ENCODE peak calls at places on chromosomes 1 and 21, in seven cellular contexts. One of them, this sample, is unnamed.

GRCh38 chr21:36788116-36788515 is 89.2 kb downstream of the SIM2 start:
- DNase-seq in brain pericyte: no peak
- DNase-seq in activated T-helper 1 cell treated with anti-CD3 and anti-CD28 coated beads, Interleukin-12 subunit alpha, Interleukin-12 subunit beta, Interleukin-2, Interleukin-4 antibody, amounts not matched to agents 30 ng/mL and 10 ng/mL and 1 ng/mL, durations not matched to agents 14 hours and 24 hours and 36 hours: no peak
- DNase-seq in stimulated activated CD4-positive, alpha-beta T cell treated with anti-CD3 and anti-CD28 coated beads, Interleukin-2, amount 100 ng/mL, for 24 hours: no peak
- DNase-seq in left ventricle myocardium superior: no peak
- DNase-seq in fibroblast of pulmonary artery: peak; percentile 22
- DNase-seq in CD4-positive, alpha-beta T cell: no peak
- DNase-seq in this sample: no peak

GRCh38 chr1:117758444-117759316 is 152.8 kb downstream of the TENT5C start:
- DNase-seq in brain pericyte: peak; percentile 63
- DNase-seq in activated T-helper 1 cell treated with anti-CD3 and anti-CD28 coated beads, Interleukin-12 subunit alpha, Interleukin-12 subunit beta, Interleukin-2, Interleukin-4 antibody, amounts not matched to agents 30 ng/mL and 10 ng/mL and 1 ng/mL, durations not matched to agents 14 hours and 24 hours and 36 hours: peak; percentile 51
- DNase-seq in stimulated activated CD4-positive, alpha-beta T cell treated with anti-CD3 and anti-CD28 coated beads, Interleukin-2, amount 100 ng/mL, for 24 hours: peak; percentile 72
- DNase-seq in left ventricle myocardium superior: peak; percentile 53
- DNase-seq in fibroblast of pulmonary artery: peak; percentile 89
- DNase-seq in CD4-positive, alpha-beta T cell: peak; percentile 56
- DNase-seq in this sample: peak; percentile 95

GRCh38 chr1:211920141-211920572 is 89.6 kb upstream of the LPGAT1 start:
- DNase-seq in brain pericyte: peak; percentile 33
- DNase-seq in activated T-helper 1 cell treated with anti-CD3 and anti-CD28 coated beads, Interleukin-12 subunit alpha, Interleukin-12 subunit beta, Interleukin-2, Interleukin-4 antibody, amounts not matched to agents 30 ng/mL and 10 ng/mL and 1 ng/mL, durations not matched to agents 14 hours and 24 hours and 36 hours: no peak
- DNase-seq in stimulated activated CD4-positive, alpha-beta T cell treated with anti-CD3 and anti-CD28 coated beads, Interleukin-2, amount 100 ng/mL, for 24 hours: no peak
- DNase-seq in left ventricle myocardium superior: no peak
- DNase-seq in fibroblast of pulmonary artery: peak; percentile 86
- DNase-seq in CD4-positive, alpha-beta T cell: no peak
- DNase-seq in this sample: no peak

GRCh38 chr1:61441723-61442262 is 283.1 kb downstream of the TM2D1 start:
- DNase-seq in brain pericyte: no peak
- DNase-seq in activated T-helper 1 cell treated with anti-CD3 and anti-CD28 coated beads, Interleukin-12 subunit alpha, Interleukin-12 subunit beta, Interleukin-2, Interleukin-4 antibody, amounts not matched to agents 30 ng/mL and 10 ng/mL and 1 ng/mL, durations not matched to agents 14 hours and 24 hours and 36 hours: no peak
- DNase-seq in stimulated activated CD4-positive, alpha-beta T cell treated with anti-CD3 and anti-CD28 coated beads, Interleukin-2, amount 100 ng/mL, for 24 hours: no peak
- DNase-seq in left ventricle myocardium superior: peak; percentile 65
- DNase-seq in fibroblast of pulmonary artery: peak; percentile 93
- DNase-seq in CD4-positive, alpha-beta T cell: no peak
- DNase-seq in this sample: no peak

GRCh38 chr1:100622037-100622436 is 84.1 kb downstream of the GPR88 start:
- DNase-seq in brain pericyte: peak; percentile 99
- DNase-seq in activated T-helper 1 cell treated with anti-CD3 and anti-CD28 coated beads, Interleukin-12 subunit alpha, Interleukin-12 subunit beta, Interleukin-2, Interleukin-4 antibody, amounts not matched to agents 30 ng/mL and 10 ng/mL and 1 ng/mL, durations not matched to agents 14 hours and 24 hours and 36 hours: no peak
- DNase-seq in stimulated activated CD4-positive, alpha-beta T cell treated with anti-CD3 and anti-CD28 coated beads, Interleukin-2, amount 100 ng/mL, for 24 hours: no peak
- DNase-seq in left ventricle myocardium superior: no peak
- DNase-seq in fibroblast of pulmonary artery: peak; percentile 99
- DNase-seq in CD4-positive, alpha-beta T cell: no peak
- DNase-seq in this sample: no peak

GRCh38 chr21:42161957-42162681 is 56.8 kb upstream of the ABCG1 start:
- DNase-seq in brain pericyte: no peak
- DNase-seq in activated T-helper 1 cell treated with anti-CD3 and anti-CD28 coated beads, Interleukin-12 subunit alpha, Interleukin-12 subunit beta, Interleukin-2, Interleukin-4 antibody, amounts not matched to agents 30 ng/mL and 10 ng/mL and 1 ng/mL, durations not matched to agents 14 hours and 24 hours and 36 hours: no peak
- DNase-seq in stimulated activated CD4-positive, alpha-beta T cell treated with anti-CD3 and anti-CD28 coated beads, Interleukin-2, amount 100 ng/mL, for 24 hours: peak; percentile 24
- DNase-seq in left ventricle myocardium superior: no peak
- DNase-seq in fibroblast of pulmonary artery: no peak
- DNase-seq in CD4-positive, alpha-beta T cell: peak; percentile 33
- DNase-seq in this sample: peak; percentile 31

GRCh38 chr1:205568469-205569361 is 63.1 kb downstream of the ELK4 start:
- DNase-seq in brain pericyte: no peak
- DNase-seq in activated T-helper 1 cell treated with anti-CD3 and anti-CD28 coated beads, Interleukin-12 subunit alpha, Interleukin-12 subunit beta, Interleukin-2, Interleukin-4 antibody, amounts not matched to agents 30 ng/mL and 10 ng/mL and 1 ng/mL, durations not matched to agents 14 hours and 24 hours and 36 hours: no peak
- DNase-seq in stimulated activated CD4-positive, alpha-beta T cell treated with anti-CD3 and anti-CD28 coated beads, Interleukin-2, amount 100 ng/mL, for 24 hours: no peak
- DNase-seq in left ventricle myocardium superior: peak; percentile 43
- DNase-seq in fibroblast of pulmonary artery: no peak
- DNase-seq in CD4-positive, alpha-beta T cell: no peak
- DNase-seq in this sample: no peak

GRCh38 chr1:234638832-234639799 is 29.1 kb upstream of the IRF2BP2 start:
- DNase-seq in brain pericyte: no peak
- DNase-seq in activated T-helper 1 cell treated with anti-CD3 and anti-CD28 coated beads, Interleukin-12 subunit alpha, Interleukin-12 subunit beta, Interleukin-2, Interleukin-4 antibody, amounts not matched to agents 30 ng/mL and 10 ng/mL and 1 ng/mL, durations not matched to agents 14 hours and 24 hours and 36 hours: no peak
- DNase-seq in stimulated activated CD4-positive, alpha-beta T cell treated with anti-CD3 and anti-CD28 coated beads, Interleukin-2, amount 100 ng/mL, for 24 hours: no peak
- DNase-seq in left ventricle myocardium superior: no peak
- DNase-seq in fibroblast of pulmonary artery: no peak
- DNase-seq in CD4-positive, alpha-beta T cell: no peak
- DNase-seq in this sample: no peak

GRCh38 chr21:45130324-45130774 is 56.0 kb downstream of the ADARB1 start:
- DNase-seq in brain pericyte: peak; percentile 73
- DNase-seq in activated T-helper 1 cell treated with anti-CD3 and anti-CD28 coated beads, Interleukin-12 subunit alpha, Interleukin-12 subunit beta, Interleukin-2, Interleukin-4 antibody, amounts not matched to agents 30 ng/mL and 10 ng/mL and 1 ng/mL, durations not matched to agents 14 hours and 24 hours and 36 hours: no peak
- DNase-seq in stimulated activated CD4-positive, alpha-beta T cell treated with anti-CD3 and anti-CD28 coated beads, Interleukin-2, amount 100 ng/mL, for 24 hours: no peak
- DNase-seq in left ventricle myocardium superior: no peak
- DNase-seq in fibroblast of pulmonary artery: peak; percentile 80
- DNase-seq in CD4-positive, alpha-beta T cell: no peak
- DNase-seq in this sample: no peak

GRCh38 chr1:212743901-212744475 is 44.3 kb upstream of the BATF3 start:
- DNase-seq in brain pericyte: no peak
- DNase-seq in activated T-helper 1 cell treated with anti-CD3 and anti-CD28 coated beads, Interleukin-12 subunit alpha, Interleukin-12 subunit beta, Interleukin-2, Interleukin-4 antibody, amounts not matched to agents 30 ng/mL and 10 ng/mL and 1 ng/mL, durations not matched to agents 14 hours and 24 hours and 36 hours: no peak
- DNase-seq in stimulated activated CD4-positive, alpha-beta T cell treated with anti-CD3 and anti-CD28 coated beads, Interleukin-2, amount 100 ng/mL, for 24 hours: no peak
- DNase-seq in left ventricle myocardium superior: no peak
- DNase-seq in fibroblast of pulmonary artery: no peak
- DNase-seq in CD4-positive, alpha-beta T cell: no peak
- DNase-seq in this sample: no peak

GRCh38 chr1:25805863-25806225 is 5.9 kb downstream of the SELENON start:
- DNase-seq in brain pericyte: no peak
- DNase-seq in activated T-helper 1 cell treated with anti-CD3 and anti-CD28 coated beads, Interleukin-12 subunit alpha, Interleukin-12 subunit beta, Interleukin-2, Interleukin-4 antibody, amounts not matched to agents 30 ng/mL and 10 ng/mL and 1 ng/mL, durations not matched to agents 14 hours and 24 hours and 36 hours: no peak
- DNase-seq in stimulated activated CD4-positive, alpha-beta T cell treated with anti-CD3 and anti-CD28 coated beads, Interleukin-2, amount 100 ng/mL, for 24 hours: no peak
- DNase-seq in left ventricle myocardium superior: peak; percentile 68
- DNase-seq in fibroblast of pulmonary artery: peak; percentile 65
- DNase-seq in CD4-positive, alpha-beta T cell: no peak
- DNase-seq in this sample: no peak

GRCh38 chr1:31977361-31978131 is 36.1 kb upstream of the KHDRBS1 start:
- DNase-seq in brain pericyte: peak; percentile 11
- DNase-seq in activated T-helper 1 cell treated with anti-CD3 and anti-CD28 coated beads, Interleukin-12 subunit alpha, Interleukin-12 subunit beta, Interleukin-2, Interleukin-4 antibody, amounts not matched to agents 30 ng/mL and 10 ng/mL and 1 ng/mL, durations not matched to agents 14 hours and 24 hours and 36 hours: no peak
- DNase-seq in stimulated activated CD4-positive, alpha-beta T cell treated with anti-CD3 and anti-CD28 coated beads, Interleukin-2, amount 100 ng/mL, for 24 hours: no peak
- DNase-seq in left ventricle myocardium superior: no peak
- DNase-seq in fibroblast of pulmonary artery: peak; percentile 69
- DNase-seq in CD4-positive, alpha-beta T cell: no peak
- DNase-seq in this sample: peak; percentile 85

GRCh38 chr1:86362807-86363206 is 33.3 kb downstream of the ODF2L start:
- DNase-seq in brain pericyte: no peak
- DNase-seq in activated T-helper 1 cell treated with anti-CD3 and anti-CD28 coated beads, Interleukin-12 subunit alpha, Interleukin-12 subunit beta, Interleukin-2, Interleukin-4 antibody, amounts not matched to agents 30 ng/mL and 10 ng/mL and 1 ng/mL, durations not matched to agents 14 hours and 24 hours and 36 hours: no peak
- DNase-seq in stimulated activated CD4-positive, alpha-beta T cell treated with anti-CD3 and anti-CD28 coated beads, Interleukin-2, amount 100 ng/mL, for 24 hours: no peak
- DNase-seq in left ventricle myocardium superior: no peak
- DNase-seq in fibroblast of pulmonary artery: no peak
- DNase-seq in CD4-positive, alpha-beta T cell: no peak
- DNase-seq in this sample: no peak

GRCh38 chr1:151529781-151530180 is 10.3 kb upstream of the TUFT1 start:
- DNase-seq in brain pericyte: no peak
- DNase-seq in activated T-helper 1 cell treated with anti-CD3 and anti-CD28 coated beads, Interleukin-12 subunit alpha, Interleukin-12 subunit beta, Interleukin-2, Interleukin-4 antibody, amounts not matched to agents 30 ng/mL and 10 ng/mL and 1 ng/mL, durations not matched to agents 14 hours and 24 hours and 36 hours: no peak
- DNase-seq in stimulated activated CD4-positive, alpha-beta T cell treated with anti-CD3 and anti-CD28 coated beads, Interleukin-2, amount 100 ng/mL, for 24 hours: no peak
- DNase-seq in left ventricle myocardium superior: no peak
- DNase-seq in fibroblast of pulmonary artery: no peak
- DNase-seq in CD4-positive, alpha-beta T cell: no peak
- DNase-seq in this sample: no peak

GRCh38 chr1:224691106-224691505 is 75.0 kb downstream of the CNIH3 start:
- DNase-seq in brain pericyte: no peak
- DNase-seq in activated T-helper 1 cell treated with anti-CD3 and anti-CD28 coated beads, Interleukin-12 subunit alpha, Interleukin-12 subunit beta, Interleukin-2, Interleukin-4 antibody, amounts not matched to agents 30 ng/mL and 10 ng/mL and 1 ng/mL, durations not matched to agents 14 hours and 24 hours and 36 hours: no peak
- DNase-seq in stimulated activated CD4-positive, alpha-beta T cell treated with anti-CD3 and anti-CD28 coated beads, Interleukin-2, amount 100 ng/mL, for 24 hours: no peak
- DNase-seq in left ventricle myocardium superior: no peak
- DNase-seq in fibroblast of pulmonary artery: no peak
- DNase-seq in CD4-positive, alpha-beta T cell: no peak
- DNase-seq in this sample: no peak

GRCh38 chr1:228216371-228217320 is 8.8 kb downstream of the OBSCN start:
- DNase-seq in brain pericyte: no peak
- DNase-seq in activated T-helper 1 cell treated with anti-CD3 and anti-CD28 coated beads, Interleukin-12 subunit alpha, Interleukin-12 subunit beta, Interleukin-2, Interleukin-4 antibody, amounts not matched to agents 30 ng/mL and 10 ng/mL and 1 ng/mL, durations not matched to agents 14 hours and 24 hours and 36 hours: no peak
- DNase-seq in stimulated activated CD4-positive, alpha-beta T cell treated with anti-CD3 and anti-CD28 coated beads, Interleukin-2, amount 100 ng/mL, for 24 hours: no peak
- DNase-seq in left ventricle myocardium superior: peak; percentile 80
- DNase-seq in fibroblast of pulmonary artery: no peak
- DNase-seq in CD4-positive, alpha-beta T cell: no peak
- DNase-seq in this sample: no peak

This sample was measured in H9.